ENCODE peak calls at places on chromosomes 7 and 10, in four cellular contexts. K, L, B and V are unnamed samples.

GRCh38 chr10:115214799-115215198 is 121.6 kb downstream of the ATRNL1 start:
- DNase-seq in K (no peak), L (no peak), B (no peak), V (no peak)

GRCh38 chr10:99435986-99436633 is 5.7 kb upstream of the GOT1 start:
- DNase-seq in K (peak; percentile 62), L (no peak), B (no peak), V (no peak)

GRCh38 chr10:3980660-3981059 is 195.7 kb upstream of the KLF6 start:
- DNase-seq in K (no peak), L (no peak), B (no peak), V (no peak)

GRCh38 chr10:124521429-124521871 is 59.8 kb downstream of the LHPP start:
- DNase-seq in K (no peak), L (peak; percentile 28), B (no peak), V (no peak)

GRCh38 chr10:83283151-83283550 is 856.2 kb upstream of the GHITM start:
- DNase-seq in K (no peak), L (no peak), B (no peak), V (no peak)

GRCh38 chr10:99399664-99400063 is 30.8 kb downstream of the GOT1 start:
- DNase-seq in K (no peak), L (no peak), B (no peak), V (no peak)

GRCh38 chr10:23310443-23310842 is 34.2 kb downstream of the C10orf67 start:
- DNase-seq in K (no peak), L (no peak), B (no peak), V (no peak)

GRCh38 chr10:64444163-64444562 is 923.0 kb downstream of the REEP3 start:
- DNase-seq in K (no peak), L (no peak), B (no peak), V (no peak)

GRCh38 chr10:7492660-7493046 is 81.8 kb upstream of the SFMBT2 start:
- DNase-seq in K (no peak), L (no peak), B (no peak), V (no peak)

GRCh38 chr10:121702351-121703320 is 104.4 kb upstream of the FGFR2 start:
- DNase-seq in K (no peak), L (no peak), B (no peak), V (no peak)

GRCh38 chr7:144908943-144909556 is 73.2 kb upstream of the TPK1 start:
- DNase-seq in K (no peak), L (no peak), B (no peak), V (no peak)

GRCh38 chr7:44221231-44221791 is 20.5 kb downstream of the YKT6 start:
- DNase-seq in K (peak; percentile 62), L (peak; percentile 42), B (peak; percentile 13), V (no peak)

GRCh38 chr10:132684164-132684891 is 101.6 kb downstream of the NKX6-2 start:
- DNase-seq in K (peak; percentile 23), L (peak; percentile 15), B (no peak), V (peak; percentile 2)

GRCh38 chr10:35585356-35585755 is 19.8 kb upstream of the GJD4 start:
- DNase-seq in K (no peak), L (no peak), B (no peak), V (no peak)

GRCh38 chr7:21089653-21090052 is 303.0 kb upstream of the SP8 start:
- DNase-seq in K (no peak), L (no peak), B (no peak), V (no peak)

GRCh38 chr7:92259610-92260247 is 14.0 kb downstream of the ANKIB1 start:
- DNase-seq in K (no peak), L (no peak), B (no peak), V (no peak)

GRCh38 chr7:155531686-155532085 is 14.7 kb downstream of the CNPY1 start:
- DNase-seq in K (no peak), L (no peak), B (no peak), V (no peak)

GRCh38 chr10:102133373-102134195 is 744 bp downstream of the PPRC1 start:
- DNase-seq in K (peak; percentile 81), L (peak; percentile 82), B (peak; percentile 74), V (peak; percentile 90)

GRCh38 chr10:22436893-22437619 is 91.8 kb downstream of the SPAG6 start:
- DNase-seq in K (no peak), L (peak; percentile 96), B (peak; percentile 94), V (peak; percentile 91)

GRCh38 chr7:45917658-45918057 is 3.4 kb downstream of the IGFBP3 start:
- DNase-seq in K (peak; percentile 70), L (peak; percentile 79), B (peak; percentile 82), V (peak; percentile 75)

GRCh38 chr10:60878224-60878623 is 65.8 kb downstream of the RHOBTB1 start:
- DNase-seq in K (no peak), L (no peak), B (no peak), V (no peak)

GRCh38 chr7:51219261-51219988 is 97.2 kb downstream of the COBL start:
- DNase-seq in K (no peak), L (no peak), B (no peak), V (no peak)

GRCh38 chr10:30782543-30783461 is 153.2 kb upstream of the LYZL2 start:
- DNase-seq in K (no peak), L (no peak), B (no peak), V (no peak)

GRCh38 chr7:135666156-135666555 is 3.8 kb downstream of the STMP1 start:
- DNase-seq in K (no peak), L (no peak), B (no peak), V (no peak)

GRCh38 chr10:78977761-78978305 is 90.9 kb upstream of the ZMIZ1 start:
- DNase-seq in K (no peak), L (peak; percentile 62), B (no peak), V (peak; percentile 83)

GRCh38 chr7:93115796-93116195 is 2.0 kb downstream of the SAMD9 start:
- DNase-seq in K (peak; percentile 7), L (no peak), B (no peak), V (peak; percentile 14)

GRCh38 chr7:36710186-36710813 is 14.0 kb downstream of the AOAH start:
- DNase-seq in K (no peak), L (no peak), B (no peak), V (no peak)

GRCh38 chr7:36707922-36708321 is 16.4 kb downstream of the AOAH start:
- DNase-seq in K (no peak), L (no peak), B (no peak), V (no peak)

GRCh38 chr7:36711256-36711655 is 13.0 kb downstream of the AOAH start:
- DNase-seq in K (no peak), L (no peak), B (no peak), V (no peak)

GRCh38 chr7:36708765-36709164 is 15.5 kb downstream of the AOAH start:
- DNase-seq in K (no peak), L (no peak), B (no peak), V (no peak)

DNA sequence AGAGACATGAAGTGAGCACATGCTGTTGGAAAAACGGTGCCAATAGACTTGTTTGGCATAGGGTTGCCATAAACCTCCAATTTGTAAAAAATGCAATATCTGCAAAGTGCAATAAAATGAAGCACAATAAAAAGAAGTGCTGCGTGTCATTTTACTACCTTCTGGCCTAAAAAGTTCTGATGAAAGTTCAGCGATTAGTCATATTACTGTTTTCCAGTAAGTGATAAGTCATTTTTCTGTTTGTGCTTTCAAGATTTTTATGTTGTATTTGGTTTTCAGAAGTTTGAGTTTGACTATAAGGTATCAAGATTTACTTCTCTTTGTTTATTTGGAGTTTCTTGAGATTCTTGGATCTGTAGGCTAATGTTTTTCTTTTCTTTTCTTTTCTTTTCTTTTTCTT is 16.8 kb downstream of the AOAH start:
- DNase-seq in K (no peak), L (no peak), B (no peak), V (no peak)
- H3K4me1 ChIP-seq in K (no peaks in the 10 kb centered on the region), L (no peaks in the 10 kb centered on the region), B (no peaks in the 10 kb centered on the region), V (no peaks in the 10 kb centered on the region)

GRCh38 chr10:117684673-117685211 is 142.2 kb downstream of the EMX2 start:
- DNase-seq in K (peak; percentile 23), L (peak; percentile 54), B (peak; percentile 34), V (peak; percentile 64)
- TF ChIP-seq CTCF in K (peak; percentile 14), L (peak; percentile 11), B (no peak), V (no peak)

DNA sequence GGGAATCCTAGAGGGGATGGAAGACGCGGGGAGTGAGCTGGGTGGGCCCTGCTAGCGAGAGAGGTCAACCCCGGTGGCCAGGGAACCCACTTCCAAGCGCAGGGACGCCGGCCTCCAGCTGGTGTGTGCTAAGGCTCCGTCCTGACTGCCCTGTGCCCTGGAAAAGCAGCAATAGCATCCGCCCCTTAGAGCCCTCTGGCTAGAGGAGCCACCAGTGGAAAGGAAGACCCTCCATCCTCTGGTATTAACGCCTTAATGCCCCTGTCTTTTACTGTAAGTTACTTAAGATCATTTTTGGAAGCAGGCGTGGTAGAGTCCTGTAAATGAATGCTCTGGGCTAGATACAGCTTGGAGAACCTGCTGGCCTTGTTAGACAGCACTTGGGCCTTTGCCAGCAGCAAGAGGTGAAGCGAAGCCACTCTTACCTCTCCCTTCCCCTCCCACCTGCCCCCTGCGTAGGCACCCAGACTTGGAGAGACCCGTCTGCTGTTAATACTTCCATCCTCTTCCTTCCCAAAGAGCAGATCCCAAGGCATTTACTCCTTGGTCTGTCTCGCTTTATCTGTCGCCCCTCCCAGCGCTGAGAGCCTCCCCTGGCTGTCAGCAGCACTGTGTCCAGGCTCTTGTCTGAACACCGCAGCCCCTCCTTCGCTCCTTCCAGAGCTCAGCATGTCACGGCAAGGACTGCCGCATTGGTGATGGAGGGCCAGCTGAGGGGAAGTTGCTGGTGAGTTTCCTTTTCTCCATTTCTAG is 4.6 kb downstream of the REPIN1 start:
- DNase-seq in K (peak; percentile 78), L (no peak), B (no peak), V (no peak)
- H3K4me1 ChIP-seq in K (peaks cover 47% of the 10 kb centered on the region), L (peaks cover 45% of the 10 kb centered on the region), B (peaks cover 65% of the 10 kb centered on the region), V (peaks cover 21% of the 10 kb centered on the region)

GRCh38 chr10:119538632-119539358 is 3.7 kb downstream of the RGS10 start:
- DNase-seq in K (peak; percentile 85), L (no peak), B (no peak), V (no peak)
- TF ChIP-seq CTCF in K (peak; percentile 34), L (no peak), B (no peak), V (no peak)